ENCODE peak calls at places on chromosomes 16 and 17, in six cellular contexts. J, P, X, K, H and T are unnamed samples.

GRCh38 chr16:50279142-50279865 is 13.0 kb downstream of the ADCY7 start:
- DNase-seq in J (no peak), P (peak; percentile 30), X (peak; percentile 90), K (no peak), H (no peak), T (no peak)

GRCh38 chr16:1461146-1461545 is 13.7 kb downstream of the CLCN7 start:
- DNase-seq in J (no peak), P (no peak), X (no peak), K (no peak), H (no peak), T (no peak)

GRCh38 chr16:58109881-58110280 is 19.3 kb downstream of the CFAP20 start:
- DNase-seq in J (no peak), P (no peak), X (no peak), K (no peak), H (no peak), T (no peak)

GRCh38 chr17:50364061-50364458 is 8.9 kb downstream of the MRPL27 start:
- DNase-seq in J (no peak), P (no peak), X (no peak), K (no peak), H (no peak), T (no peak)

GRCh38 chr17:49723423-49723822 is 15.7 kb upstream of the SLC35B1 start:
- DNase-seq in J (no peak), P (peak; percentile 22), X (no peak), K (no peak), H (no peak), T (no peak)

GRCh38 chr17:73478768-73479424 is 165.3 kb downstream of the SDK2 start:
- DNase-seq in J (no peak), P (no peak), X (no peak), K (peak; percentile 44), H (no peak), T (no peak)

GRCh38 chr17:3972281-3972731 is 8.1 kb upstream of the ATP2A3 start:
- DNase-seq in J (no peak), P (no peak), X (peak; percentile 46), K (no peak), H (no peak), T (no peak)

GRCh38 chr16:17416461-17417221 is 54.1 kb downstream of the XYLT1 start:
- DNase-seq in J (no peak), P (no peak), X (peak; percentile 63), K (no peak), H (no peak), T (no peak)

GRCh38 chr16:64280317-64280716 is 841.5 kb downstream of the CDH11 start:
- DNase-seq in J (no peak), P (no peak), X (no peak), K (no peak), H (no peak), T (no peak)

GRCh38 chr17:17698869-17699351 is 17.7 kb downstream of the RAI1 start:
- DNase-seq in J (no peak), P (no peak), X (no peak), K (peak; percentile 57), H (no peak), T (peak; percentile 55)

GRCh38 chr17:5788266-5788900 is 204.1 kb upstream of the NLRP1 start:
- DNase-seq in J (no peak), P (no peak), X (no peak), K (no peak), H (no peak), T (no peak)

GRCh38 chr17:57577751-57578607 is 167.1 kb downstream of the CCDC182 start:
- DNase-seq in J (peak; percentile 51), P (no peak), X (no peak), K (peak; percentile 91), H (peak; percentile 38), T (no peak)

GRCh38 chr16:51409001-51409675 is 258.1 kb upstream of the SALL1 start:
- DNase-seq in J (no peak), P (no peak), X (no peak), K (no peak), H (no peak), T (no peak)

GRCh38 chr17:258906-259305 is 77.5 kb upstream of the DOC2B start:
- DNase-seq in J (no peak), P (no peak), X (peak; percentile 21), K (no peak), H (no peak), T (no peak)

GRCh38 chr17:48219605-48220004 is 112.0 kb downstream of the SNX11 start:
- DNase-seq in J (no peak), P (no peak), X (no peak), K (peak; percentile 29), H (no peak), T (no peak)

GRCh38 chr17:30346211-30346831 is 12.5 kb upstream of the TMIGD1 start:
- DNase-seq in J (no peak), P (no peak), X (no peak), K (no peak), H (no peak), T (no peak)

GRCh38 chr17:81471804-81472456 is 40.7 kb downstream of the ACTG1 start:
- DNase-seq in J (no peak), P (peak; percentile 78), X (no peak), K (peak; percentile 47), H (no peak), T (peak; percentile 20)

GRCh38 chr17:32876414-32877163 is at the start of gene MYO1D:
- DNase-seq in J (no peak), P (peak; percentile 74), X (peak; percentile 83), K (peak; percentile 71), H (no peak), T (no peak)

GRCh38 chr16:9090101-9090959 is 1.1 kb upstream of the HAPSTR1 start:
- DNase-seq in J (no peak), P (no peak), X (peak; percentile 66), K (peak; percentile 80), H (no peak), T (no peak)

GRCh38 chr17:2084766-2085647 is 30.1 kb downstream of the HIC1 start:
- DNase-seq in J (no peak), P (peak; percentile 61), X (peak; percentile 57), K (no peak), H (peak; percentile 65), T (no peak)

GRCh38 chr17:80113033-80113484 is 11.7 kb downstream of the GAA start:
- DNase-seq in J (no peak), P (no peak), X (no peak), K (no peak), H (no peak), T (no peak)

DNA sequence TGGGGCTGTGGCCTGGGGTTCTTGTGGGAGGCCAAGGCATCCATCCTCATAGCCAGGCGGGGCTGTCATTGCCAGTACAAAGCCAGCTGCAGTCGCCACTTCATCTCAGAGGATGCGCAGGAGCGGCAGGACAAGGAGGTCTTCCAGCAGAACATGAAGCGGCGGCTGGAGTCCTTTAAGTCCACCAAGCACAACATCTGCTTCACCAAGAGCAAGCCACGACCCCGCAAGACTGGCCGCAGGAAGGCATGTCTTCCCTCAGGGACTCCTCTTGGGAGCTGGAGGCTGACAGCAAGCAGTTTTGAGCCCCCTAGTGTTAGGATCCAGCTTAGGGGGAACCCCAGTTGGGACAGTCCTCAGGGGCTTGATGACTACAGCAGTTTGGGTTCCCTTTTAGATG is 15.1 kb upstream of the PLEKHG4 start:
- DNase-seq in J (no peak), P (no peak), X (peak; percentile 36), K (peak; percentile 38), H (no peak), T (no peak)
- TF ChIP-seq CTCF in J (peak; percentile 16), P (no peak), X (no peak), K (peak; percentile 35), H (peak; percentile 12), T (no peak)

DNA sequence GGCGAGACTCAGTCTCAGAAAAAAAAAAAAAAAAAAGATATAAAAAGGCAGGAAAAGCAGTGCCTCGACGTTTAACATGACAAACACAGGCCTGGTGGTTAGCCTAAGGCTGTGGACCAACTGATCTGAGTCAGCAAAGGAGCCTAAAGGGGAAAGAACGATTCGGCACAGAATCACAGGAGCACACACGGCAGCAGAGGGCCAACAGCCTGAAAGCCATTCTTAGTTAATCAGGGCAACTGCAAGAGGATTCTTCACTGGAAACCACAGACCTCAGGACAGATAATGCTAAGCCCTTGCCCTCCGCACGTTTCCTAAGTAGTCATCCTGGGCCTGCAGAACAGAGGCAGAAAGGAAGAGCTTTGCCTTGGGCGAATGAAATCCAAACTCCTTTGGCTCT is 14.7 kb downstream of the TMEM11 start:
- DNase-seq in J (no peak), P (no peak), X (no peak), K (peak; percentile 23), H (no peak), T (no peak)
- H3K4me3 ChIP-seq in J (no peak overlapping the region), P (no peak overlapping the region), X (no peak overlapping the region), K (no peak overlapping the region), H (no peak overlapping the region), T (no peak overlapping the region)

GRCh38 chr17:46192484-46193245 is 564 bp downstream of the KANSL1 start:
- DNase-seq in J (no peak), P (peak; percentile 60), X (peak; percentile 74), K (peak; percentile 85), H (no peak), T (no peak)

GRCh38 chr17:46195217-46195855 is 2.1 kb upstream of the KANSL1 start:
- DNase-seq in J (no peak), P (no peak), X (no peak), K (no peak), H (no peak), T (no peak)

GRCh38 chr17:46194393-46195216 is 1.4 kb upstream of the KANSL1 start:
- DNase-seq in J (no peak), P (no peak), X (no peak), K (peak; percentile 33), H (no peak), T (no peak)

GRCh38 chr17:46193246-46193625 is at the start of gene KANSL1:
- DNase-seq in J (peak; percentile 61), P (peak; percentile 80), X (peak; percentile 92), K (peak; percentile 99), H (peak; percentile 73), T (no peak)

DNA sequence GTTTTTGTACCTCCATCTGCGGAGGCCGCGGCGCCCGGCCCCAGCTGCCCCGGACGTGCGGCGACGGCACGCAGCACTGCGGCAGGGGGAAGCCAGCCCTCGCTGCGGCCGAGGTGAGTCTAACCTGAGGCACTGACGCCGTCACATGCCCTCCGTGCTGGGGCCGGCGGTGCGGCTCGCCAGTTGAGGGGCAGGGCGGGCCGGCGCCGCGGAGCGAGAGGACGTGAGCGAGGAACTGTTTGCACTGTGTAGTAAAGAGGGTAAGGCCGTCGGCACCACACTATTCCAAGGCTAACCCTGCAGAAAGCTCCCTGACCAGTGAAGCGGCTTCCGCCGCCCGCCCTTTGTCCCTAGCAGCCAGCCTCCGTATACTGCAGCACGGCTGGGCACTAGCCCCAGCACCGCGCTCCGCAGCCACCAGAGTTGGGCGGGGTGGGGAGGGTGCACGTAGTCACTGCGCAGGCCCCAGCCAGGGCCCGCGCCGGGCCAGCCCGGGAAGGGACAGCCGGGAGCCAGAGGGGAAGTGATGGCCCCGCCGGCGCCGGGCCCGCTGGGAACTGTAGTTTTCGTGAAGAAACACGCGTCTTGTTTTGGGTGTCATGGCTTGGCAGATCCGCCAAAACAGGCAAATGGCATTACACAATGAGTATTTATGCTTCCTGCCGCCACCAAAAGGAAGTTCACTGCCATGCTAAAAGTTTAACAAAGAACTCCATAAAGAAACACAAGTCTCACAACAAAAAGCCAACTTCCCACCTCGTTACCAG is 580 bp upstream of the KANSL1 start:
- DNase-seq in J (peak; percentile 57), P (peak; percentile 92), X (peak; percentile 97), K (peak; percentile 97), H (peak; percentile 70), T (no peak)
- TF ChIP-seq CTCF in J (no peak), P (peak; percentile 13), X (no peak), K (peak; percentile 44), H (no peak), T (no peak)

DNA sequence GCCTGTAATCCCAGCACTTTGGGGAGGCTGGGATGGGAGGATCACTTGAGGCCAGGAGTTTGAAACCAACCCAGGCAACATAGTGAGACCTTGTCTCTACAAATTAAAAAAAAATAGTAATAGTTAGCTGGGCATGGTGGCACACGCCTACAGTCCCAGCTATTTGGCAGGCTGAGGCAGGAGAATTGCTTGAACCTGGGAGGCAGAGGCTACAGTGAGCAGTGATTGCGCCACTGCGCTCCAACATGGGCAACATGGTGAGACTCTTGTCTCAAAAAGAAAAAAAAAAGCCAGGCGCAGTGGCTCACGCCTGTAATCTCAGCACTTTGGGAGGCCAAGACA is 56.9 kb upstream of the MRTFB start:
- DNase-seq in J (no peak), P (peak; percentile 55), X (no peak), K (no peak), H (no peak), T (no peak)
- H3K4me3 ChIP-seq in J (no peak overlapping the region), P (peak overlapping the region; percentile 19), X (peak overlapping the region; percentile 35), K (no peak overlapping the region), H (no peak overlapping the region), T (no peak overlapping the region)